ENCODE peak calls at places on chromosomes 3 and 15, in seven cellular contexts. I is GDM1, G is EL, T is AG08396, V is SK-N-SH, W is RWPE2, Z is sigmoid colon. S is an unnamed sample.

GRCh38 chr3:188061133-188061532 is 92.8 kb upstream of the LPP start:
- DNase-seq in Z (no peak), W (no peak), T (no peak), V (no peak), G (peak; percentile 86), I (no peak), S (peak; percentile 5)

GRCh38 chr15:24862726-24863521 is 91.9 kb upstream of the SNRPN start:
- DNase-seq in Z (no peak), I (no peak), V (no peak), W (no peak), G (peak; percentile 7), T (no peak), S (no peak)

GRCh38 chr3:183331518-183331917 is 78.5 kb downstream of the B3GNT5 start:
- DNase-seq in I (no peak), W (no peak), G (no peak), Z (no peak), T (no peak), V (no peak), S (no peak)

GRCh38 chr3:177744873-177745646 is 547.8 kb upstream of the TBL1XR1 start:
- DNase-seq in W (no peak), V (no peak), Z (no peak), I (no peak), T (no peak), G (peak; percentile 90), S (no peak)

GRCh38 chr3:66473181-66473580 is 27.6 kb downstream of the LRIG1 start:
- DNase-seq in T (no peak), Z (no peak), W (no peak), I (no peak), G (peak; percentile 21), V (no peak), S (peak; percentile 63)

GRCh38 chr3:194871143-194871863 is 185.6 kb downstream of the FAM43A start:
- DNase-seq in I (no peak), G (peak; percentile 87), Z (no peak), T (peak; percentile 80), W (peak; percentile 91), V (peak; percentile 82), S (no peak)

GRCh38 chr3:58474348-58474911 is 17.5 kb upstream of the KCTD6 start:
- DNase-seq in T (no peak), W (no peak), G (no peak), I (peak; percentile 11), Z (no peak), V (no peak), S (no peak)

GRCh38 chr3:120438971-120439370 is 11.8 kb downstream of the FSTL1 start:
- DNase-seq in T (peak; percentile 58), G (peak; percentile 67), V (no peak), Z (peak; percentile 90), I (no peak), W (no peak), S (no peak)

GRCh38 chr3:55282994-55283393 is 204.1 kb downstream of the WNT5A start:
- DNase-seq in Z (no peak), I (no peak), G (no peak), W (no peak), V (no peak), T (no peak), S (no peak)

GRCh38 chr3:149920119-149920518 is 50.6 kb downstream of the PFN2 start:
- DNase-seq in I (no peak), V (no peak), T (no peak), G (no peak), Z (no peak), W (no peak), S (no peak)

GRCh38 chr3:136818191-136818850 is 605 bp upstream of the SLC35G2 start:
- DNase-seq in Z (peak; percentile 69), G (peak; percentile 93), W (no peak), I (no peak), V (peak; percentile 76), T (peak; percentile 70), S (peak; percentile 92)

GRCh38 chr3:156677120-156677479 is 2.7 kb downstream of the TIPARP start:
- DNase-seq in T (no peak), W (no peak), I (no peak), G (no peak), Z (no peak), V (no peak), S (no peak)

GRCh38 chr15:66068801-66069200 is 184.7 kb downstream of the MEGF11 start:
- DNase-seq in G (no peak), W (peak; percentile 32), T (no peak), Z (peak; percentile 32), V (no peak), I (no peak), S (no peak)

GRCh38 chr3:59367150-59367549 is 317.3 kb upstream of the CFAP20DC start:
- DNase-seq in G (peak; percentile 1), W (no peak), Z (no peak), I (no peak), V (no peak), T (no peak), S (no peak)

GRCh38 chr3:43647331-43648166 is 25.7 kb upstream of the ANO10 start:
- DNase-seq in V (no peak), I (no peak), T (no peak), Z (no peak), G (no peak), W (no peak), S (no peak)

GRCh38 chr15:100759116-100759515 is 120.5 kb upstream of the ALDH1A3 start:
- DNase-seq in Z (no peak), T (peak; percentile 58), I (no peak), W (no peak), V (no peak), G (peak; percentile 52), S (peak; percentile 43)

GRCh38 chr3:187610926-187611545 is 59.2 kb downstream of the SST start:
- DNase-seq in V (no peak), Z (no peak), W (no peak), G (peak; percentile 2), I (no peak), T (peak; percentile 12), S (no peak)

GRCh38 chr15:100726426-100727190 is 124.2 kb downstream of the ASB7 start:
- DNase-seq in G (peak; percentile 60), Z (peak; percentile 66), W (peak; percentile 70), V (peak; percentile 1), T (no peak), I (no peak), S (no peak)

GRCh38 chr3:136994772-136995516 is 37.2 kb downstream of the IL20RB start:
- DNase-seq in V (peak; percentile 32), W (peak; percentile 86), G (peak; percentile 84), Z (peak; percentile 93), I (no peak), T (peak; percentile 46), S (peak; percentile 90)

GRCh38 chr15:86103825-86104224 is 24.2 kb downstream of the AGBL1 start:
- DNase-seq in W (no peak), G (no peak), I (no peak), T (no peak), Z (no peak), V (no peak), S (no peak)

GRCh38 chr3:64681015-64681414 is 6.8 kb downstream of the ADAMTS9 start:
- DNase-seq in W (no peak), I (no peak), G (no peak), T (no peak), V (no peak), Z (no peak), S (no peak)